ENCODE peak calls at places on chromosome 15, in five cellular contexts. I, M, C, F and E are unnamed samples.

GRCh38 chr15:39239562-39239961 is 341.3 kb upstream of the THBS1 start:
- DNase-seq in I (no peak), M (no peak), C (no peak), F (peak), E (no peak)

GRCh38 chr15:65801229-65801813 is 9.2 kb upstream of the DENND4A start:
- DNase-seq in I (no peak), M (no peak), C (no peak), F (no peak), E (no peak)

GRCh38 chr15:89975482-89976291 is 25.4 kb upstream of the ZNF710 start:
- DNase-seq in I (no peak), M (no peak), C (no peak), F (no peak), E (no peak)

GRCh38 chr15:66842710-66843441 is 140.8 kb downstream of the SMAD6 start:
- DNase-seq in I (peak), M (peak), C (peak), F (peak), E (peak)

GRCh38 chr15:100284191-100284590 is 57.6 kb downstream of the ADAMTS17 start:
- DNase-seq in I (no peak), M (no peak), C (no peak), F (no peak), E (peak)

GRCh38 chr15:67106764-67107013 is 41.3 kb downstream of the SMAD3 start:
- DNase-seq in I (no peak), M (no peak), C (no peak), F (no peak), E (no peak)

GRCh38 chr15:68482246-68482645 is 50.3 kb upstream of the ITGA11 start:
- DNase-seq in I (no peak), M (no peak), C (no peak), F (no peak), E (no peak)

GRCh38 chr15:66188464-66188863 is 65.1 kb downstream of the MEGF11 start:
- DNase-seq in I (no peak), M (no peak), C (no peak), F (no peak), E (no peak)

GRCh38 chr15:83289160-83289559 is 4.7 kb upstream of the BNC1 start:
- DNase-seq in I (no peak), M (no peak), C (no peak), F (peak), E (no peak)

GRCh38 chr15:31606942-31607497 is 280.4 kb downstream of the KLF13 start:
- DNase-seq in I (no peak), M (no peak), C (peak), F (no peak), E (no peak)

GRCh38 chr15:24919446-24919845 is 35.3 kb upstream of the SNRPN start:
- DNase-seq in I (no peak), M (no peak), C (no peak), F (no peak), E (no peak)

GRCh38 chr15:41777421-41777973 is 3.2 kb downstream of the MAPKBP1 start:
- DNase-seq in I (no peak), M (no peak), C (no peak), F (peak), E (no peak)

GRCh38 chr15:100860829-100861510 is 18.7 kb upstream of the ALDH1A3 start:
- DNase-seq in I (no peak), M (no peak), C (no peak), F (peak), E (no peak)

GRCh38 chr15:22942877-22943276 is 37.3 kb downstream of the CYFIP1 start:
- DNase-seq in I (no peak), M (no peak), C (no peak), F (no peak), E (no peak)

GRCh38 chr15:58269455-58270414 is 131.6 kb downstream of the AQP9 start:
- DNase-seq in I (no peak), M (peak), C (peak), F (peak), E (peak)

GRCh38 chr15:68578175-68578959 is 426 bp upstream of the CORO2B start:
- DNase-seq in I (peak), M (no peak), C (no peak), F (peak), E (peak)

GRCh38 chr15:33844186-33844585 is 124.1 kb upstream of the CHRM5 start:
- DNase-seq in I (no peak), M (no peak), C (no peak), F (no peak), E (no peak)

GRCh38 chr15:101045236-101045646 is 126.1 kb downstream of the LRRK1 start:
- DNase-seq in I (peak), M (no peak), C (no peak), F (no peak), E (no peak)

GRCh38 chr15:77577350-77577749 is 55.4 kb downstream of the LINGO1 start:
- DNase-seq in I (no peak), M (no peak), C (peak), F (no peak), E (no peak)
- TF ChIP-seq CTCF in I (no peak), M (no peak), C (no peak), F (no peak), E (no peak)

GRCh38 chr15:73240864-73241499 is 127.8 kb downstream of the HCN4 start:
- DNase-seq in I (peak), M (peak), C (peak), F (peak), E (peak)

GRCh38 chr15:73246411-73246810 is 122.3 kb downstream of the HCN4 start:
- DNase-seq in I (no peak), M (no peak), C (no peak), F (no peak), E (no peak)

GRCh38 chr15:73246898-73247297 is 121.9 kb downstream of the HCN4 start:
- DNase-seq in I (no peak), M (no peak), C (no peak), F (no peak), E (no peak)

GRCh38 chr15:73239564-73240208 is 129.1 kb downstream of the HCN4 start:
- DNase-seq in I (no peak), M (no peak), C (no peak), F (no peak), E (peak)

DNA sequence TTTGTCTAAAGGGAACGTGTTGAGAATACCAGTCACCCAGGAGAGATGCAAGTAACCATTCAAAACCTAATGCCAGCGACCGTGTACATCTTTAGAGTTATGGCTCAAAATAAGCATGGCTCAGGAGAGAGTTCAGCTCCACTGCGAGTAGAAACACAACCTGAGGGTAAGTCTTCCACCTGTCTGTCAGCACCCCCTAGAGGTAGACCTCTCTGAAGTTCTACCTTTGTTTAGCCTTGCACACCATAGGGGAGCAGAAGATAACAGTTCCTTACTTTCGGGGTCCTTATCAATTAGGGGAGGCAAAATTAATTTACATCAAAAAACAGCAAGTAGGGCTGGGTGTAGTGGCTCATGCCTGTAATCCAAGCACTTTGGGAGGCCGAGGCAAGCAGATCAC is 124.4 kb downstream of the HCN4 start:
- DNase-seq in I (no peak), M (peak), C (no peak), F (no peak), E (peak)
- TF ChIP-seq CTCF in I (no peak), M (peak), C (peak), F (peak), E (peak)

DNA sequence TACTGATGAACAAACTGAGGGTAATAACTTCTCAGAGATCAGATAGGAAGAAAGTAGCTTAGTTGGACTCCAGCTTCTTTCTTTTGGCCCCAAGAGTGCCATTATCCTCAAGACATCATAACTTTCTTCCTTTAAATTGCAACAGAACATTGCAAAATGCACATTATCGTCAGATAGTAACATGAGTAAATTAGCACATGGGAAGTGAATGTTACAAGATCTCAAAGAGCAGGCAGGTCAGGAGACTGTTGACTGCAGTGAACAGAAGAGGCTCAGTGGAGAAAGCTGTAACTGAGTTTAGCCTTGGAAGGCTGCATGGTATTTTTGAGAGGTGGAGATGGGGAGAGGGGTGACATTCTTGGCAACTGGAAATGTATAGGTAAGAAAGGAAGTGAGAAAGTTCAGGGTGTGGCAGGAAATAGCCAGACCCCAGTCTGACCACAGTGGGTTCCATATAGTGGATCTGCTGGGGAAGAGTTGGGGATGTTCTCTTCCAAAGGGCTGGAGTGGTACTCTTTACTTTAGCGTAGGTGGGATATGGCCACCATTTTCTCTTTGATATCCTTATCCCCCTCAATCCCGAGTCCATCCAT is 307.7 kb downstream of the RPLP1 start:
- DNase-seq in I (no peak), M (no peak), C (peak), F (peak), E (peak)
- TF ChIP-seq CTCF in I (no peak), M (no peak), C (no peak), F (no peak), E (no peak)

GRCh38 chr15:70104227-70104626 is 6.5 kb upstream of the TLE3 start:
- DNase-seq in I (no peak), M (no peak), C (no peak), F (no peak), E (no peak)
- TF ChIP-seq CTCF in I (no peak), M (no peak), C (no peak), F (no peak), E (no peak)

GRCh38 chr15:98646546-98647025 is 1.8 kb upstream of the IGF1R start:
- DNase-seq in I (no peak), M (no peak), C (no peak), F (no peak), E (no peak)

GRCh38 chr15:98649621-98649995 is 1.3 kb downstream of the IGF1R start:
- DNase-seq in I (peak), M (peak), C (no peak), F (no peak), E (no peak)

GRCh38 chr15:98647774-98648653 is at the start of gene IGF1R:
- DNase-seq in I (peak), M (peak), C (peak), F (peak), E (peak)

GRCh38 chr15:98648654-98649537 is 557 bp downstream of the IGF1R start:
- DNase-seq in I (peak), M (no peak), C (no peak), F (peak), E (peak)

DNA sequence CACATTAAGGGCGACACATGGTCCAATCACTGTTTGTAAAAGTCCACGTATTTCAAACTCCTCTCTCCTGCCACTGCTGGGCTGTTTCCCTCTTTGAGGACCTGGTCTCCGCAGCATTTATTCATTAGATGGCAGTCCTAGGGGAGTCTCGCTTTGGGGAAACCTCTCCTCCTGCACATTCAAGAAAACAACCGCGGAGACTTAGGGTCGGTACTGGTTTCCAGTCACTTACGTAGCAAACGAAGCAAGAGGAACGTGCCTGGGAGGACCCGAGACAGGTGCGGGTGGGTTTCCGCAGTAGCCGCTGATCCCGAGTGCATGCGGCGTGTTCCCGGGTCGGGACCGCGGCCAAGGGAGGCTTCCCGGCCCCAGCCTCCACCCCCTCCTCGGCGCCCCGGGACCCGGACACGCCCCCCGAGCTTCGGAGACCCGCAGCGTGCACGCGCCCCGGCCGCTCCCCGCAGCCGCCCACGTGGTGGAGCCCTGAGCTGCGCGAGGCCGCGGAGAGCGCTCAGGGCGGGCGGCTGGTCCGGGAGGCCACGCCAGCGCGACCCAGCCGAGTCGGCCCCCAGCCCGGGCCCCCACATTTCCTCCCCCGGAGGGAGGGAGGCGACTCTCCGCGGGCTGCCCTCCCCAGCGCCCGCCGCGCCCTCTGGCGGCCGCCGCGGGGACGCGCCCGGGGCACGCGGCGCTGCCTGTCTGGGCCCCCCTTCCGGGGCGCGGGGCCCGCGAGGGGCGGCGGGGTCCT is 1.1 kb upstream of the IGF1R start:
- DNase-seq in I (peak), M (peak), C (no peak), F (peak), E (no peak)
- TF ChIP-seq CTCF in I (peak), M (peak), C (peak), F (no peak), E (peak)

GRCh38 chr15:50181206-50181982 is 602 bp upstream of the SLC27A2 start:
- DNase-seq in I (no peak), M (no peak), C (no peak), F (no peak), E (no peak)

GRCh38 chr15:50180578-50180977 is 1.4 kb upstream of the SLC27A2 start:
- DNase-seq in I (no peak), M (no peak), C (no peak), F (no peak), E (no peak)

GRCh38 chr15:50183112-50183794 is 1.3 kb downstream of the SLC27A2 start:
- DNase-seq in I (no peak), M (no peak), C (no peak), F (no peak), E (no peak)

GRCh38 chr15:50182233-50183013 is 427 bp downstream of the SLC27A2 start:
- DNase-seq in I (no peak), M (peak), C (no peak), F (peak), E (peak)

DNA sequence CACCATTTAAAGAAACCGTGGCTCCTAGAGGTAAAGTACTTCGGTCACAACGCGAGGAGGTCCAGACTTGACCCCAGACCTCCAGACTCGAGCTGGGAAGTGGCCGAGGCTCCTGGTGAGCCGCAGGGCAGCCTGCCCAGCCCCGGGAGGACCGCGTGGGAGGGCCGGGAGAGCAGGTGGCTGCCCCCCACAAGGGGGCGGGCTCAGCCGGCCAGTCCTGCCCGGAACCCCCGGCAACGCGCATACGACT is at the start of gene SLC27A2:
- DNase-seq in I (no peak), M (peak), C (no peak), F (no peak), E (no peak)
- TF ChIP-seq CTCF in I (peak), M (peak), C (peak), F (no peak), E (peak)

GRCh38 chr15:34853001-34853758 is 57.8 kb upstream of the ACTC1 start:
- DNase-seq in I (no peak), M (no peak), C (no peak), F (peak), E (peak)
- TF ChIP-seq CTCF in I (no peak), M (no peak), C (no peak), F (no peak), E (no peak)

GRCh38 chr15:70876011-70876410 is 16.2 kb downstream of the THAP10 start:
- DNase-seq in I (no peak), M (no peak), C (no peak), F (no peak), E (no peak)

GRCh38 chr15:70873232-70874054 is 18.8 kb downstream of the THAP10 start:
- DNase-seq in I (no peak), M (no peak), C (no peak), F (no peak), E (no peak)

GRCh38 chr15:70879386-70879785 is 12.8 kb downstream of the THAP10 start:
- DNase-seq in I (no peak), M (no peak), C (no peak), F (peak), E (no peak)

GRCh38 chr15:70876683-70877082 is 15.6 kb downstream of the THAP10 start:
- DNase-seq in I (no peak), M (no peak), C (no peak), F (no peak), E (no peak)

DNA sequence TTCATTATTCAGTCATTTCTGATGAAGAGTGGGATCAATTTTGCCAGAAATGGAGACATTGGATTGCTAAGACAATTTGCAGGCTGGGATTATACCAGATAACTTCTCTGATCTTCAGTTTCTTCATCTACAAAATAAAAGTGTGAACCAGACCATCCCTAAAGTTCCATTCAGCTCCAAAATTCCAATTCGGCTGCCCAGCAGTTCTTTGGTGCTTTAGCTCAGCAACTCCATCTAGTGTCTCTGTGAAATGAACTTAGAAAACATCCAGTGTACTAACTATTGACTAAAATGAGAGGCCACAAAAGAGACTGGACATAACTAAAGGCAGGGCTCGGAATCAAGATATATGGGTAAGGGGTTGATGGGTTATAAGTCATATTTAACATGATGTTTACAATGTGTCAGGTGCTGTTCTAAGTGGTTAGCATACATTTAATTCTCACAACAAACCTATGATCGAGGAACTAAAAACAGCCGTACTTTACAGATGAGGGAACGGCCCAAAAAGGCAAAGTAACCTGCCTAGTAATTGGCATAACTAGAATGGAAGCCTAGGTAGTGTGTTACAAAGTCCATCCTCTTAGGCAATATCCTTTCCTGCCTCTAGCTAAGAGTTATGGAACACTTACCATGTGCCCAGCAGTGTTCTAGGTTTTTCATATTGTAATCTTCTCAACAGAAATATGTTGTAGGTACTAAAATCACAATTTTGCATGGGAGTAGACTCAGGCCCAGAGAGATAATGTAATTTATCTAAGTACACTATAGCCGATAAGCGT is 17.0 kb downstream of the THAP10 start:
- DNase-seq in I (no peak), M (no peak), C (no peak), F (peak), E (peak)
- TF ChIP-seq CTCF in I (peak), M (peak), C (peak), F (peak), E (peak)